ENCODE peak calls at places on chromosome 12, in five cellular contexts. Z, M, D, H and E are unnamed samples.

GRCh38 chr12:4562034-4562657 is at the start of gene DYRK4:
- DNase-seq in D (no peak), M (peak; percentile 90), Z (peak; percentile 62), H (peak; percentile 98), E (no peak)

GRCh38 chr12:119208626-119209061 is 29.9 kb downstream of the HSPB8 start:
- DNase-seq in H (peak; percentile 76), M (peak; percentile 81), D (peak; percentile 53), Z (no peak), E (no peak)

GRCh38 chr12:51863921-51864700 is 15.6 kb upstream of the FIGNL2 start:
- DNase-seq in M (peak; percentile 46), Z (no peak), D (no peak), H (peak; percentile 93), E (no peak)

GRCh38 chr12:24889403-24889802 is 59.5 kb downstream of the BCAT1 start:
- DNase-seq in D (no peak), H (no peak), M (no peak), Z (no peak), E (no peak)

GRCh38 chr12:88420460-88420859 is 159.8 kb downstream of the KITLG start:
- DNase-seq in D (peak; percentile 81), Z (no peak), H (no peak), M (no peak), E (no peak)

GRCh38 chr12:52137746-52138145 is 54.1 kb downstream of the KRT80 start:
- DNase-seq in M (no peak), D (no peak), Z (no peak), H (no peak), E (no peak)

GRCh38 chr12:127014079-127014478 is 1252.9 kb upstream of the TMEM132C start:
- DNase-seq in H (no peak), D (no peak), M (no peak), Z (no peak), E (no peak)

GRCh38 chr12:84694111-84694510 is 218.5 kb downstream of the SLC6A15 start:
- DNase-seq in D (no peak), H (no peak), M (no peak), Z (peak; percentile 95), E (no peak)

GRCh38 chr12:124464830-124465229 is 102.6 kb downstream of the NCOR2 start:
- DNase-seq in H (no peak), D (no peak), M (no peak), Z (no peak), E (no peak)

GRCh38 chr12:1880876-1881275 is 37.6 kb downstream of the CACNA2D4 start:
- DNase-seq in D (no peak), M (no peak), Z (no peak), H (peak; percentile 22), E (no peak)

GRCh38 chr12:47938093-47938492 is 25.3 kb upstream of the TMEM106C start:
- DNase-seq in D (peak; percentile 60), H (no peak), Z (no peak), M (no peak), E (no peak)

GRCh38 chr12:130479401-130480125 is 141.9 kb downstream of the PIWIL1 start:
- DNase-seq in H (no peak), D (no peak), Z (no peak), M (no peak), E (no peak)

GRCh38 chr12:96445743-96446655 is 43.4 kb upstream of the CFAP54 start:
- DNase-seq in D (peak; percentile 100), M (no peak), H (no peak), Z (no peak), E (peak; percentile 36)

GRCh38 chr12:131133015-131133905 is 179.6 kb downstream of the ADGRD1 start:
- DNase-seq in D (no peak), Z (no peak), M (no peak), H (no peak), E (no peak)

GRCh38 chr12:80186727-80187217 is 87.4 kb downstream of the OTOGL start:
- DNase-seq in M (no peak), Z (peak; percentile 57), H (peak; percentile 62), D (peak; percentile 90), E (no peak)

GRCh38 chr12:92105676-92106075 is 40.0 kb downstream of the BTG1 start:
- DNase-seq in H (no peak), D (no peak), M (no peak), Z (no peak), E (no peak)

GRCh38 chr12:75491169-75491568 is 10.6 kb downstream of the GLIPR1 start:
- DNase-seq in H (no peak), D (no peak), M (no peak), Z (no peak), E (no peak)

GRCh38 chr12:8577879-8578278 is 34.8 kb downstream of the AICDA start:
- DNase-seq in H (no peak), M (no peak), Z (no peak), D (no peak), E (no peak)

GRCh38 chr12:127941332-127941731 is 325.6 kb upstream of the TMEM132C start:
- DNase-seq in H (no peak), M (no peak), D (no peak), Z (no peak), E (no peak)

GRCh38 chr12:1949771-1950470 is 31.5 kb upstream of the CACNA2D4 start:
- DNase-seq in Z (no peak), D (no peak), H (peak; percentile 31), M (no peak), E (no peak)

GRCh38 chr12:13101854-13102375 is 1.6 kb downstream of the GSG1 start:
- DNase-seq in Z (no peak), H (no peak), M (no peak), D (peak; percentile 55), E (peak; percentile 11)

GRCh38 chr12:58967551-58967950 is 47.2 kb upstream of the LRIG3 start:
- DNase-seq in H (no peak), D (no peak), Z (no peak), M (no peak), E (no peak)

GRCh38 chr12:11653215-11653753 is 3.8 kb downstream of the ETV6 start:
- DNase-seq in D (peak; percentile 19), M (no peak), H (no peak), Z (no peak), E (peak; percentile 44)

GRCh38 chr12:49352351-49352750 is 5.7 kb downstream of the DNAJC22 start:
- DNase-seq in M (no peak), H (no peak), Z (no peak), D (no peak), E (no peak)

GRCh38 chr12:113214938-113215400 is 6.3 kb upstream of the TPCN1 start:
- DNase-seq in D (peak; percentile 99), M (peak; percentile 80), Z (no peak), H (no peak), E (no peak)

GRCh38 chr12:119749666-119750065 is 81.7 kb downstream of the PRKAB1 start:
- DNase-seq in Z (no peak), D (no peak), H (no peak), M (no peak), E (no peak)

GRCh38 chr12:10557329-10557728 is 51.6 kb downstream of the EIF2S3B start:
- DNase-seq in M (no peak), H (no peak), Z (no peak), D (no peak), E (no peak)

GRCh38 chr12:122336015-122336946 is 70.0 kb upstream of the VPS33A start:
- DNase-seq in M (no peak), H (no peak), Z (peak; percentile 44), D (no peak), E (peak; percentile 17)

GRCh38 chr12:19138551-19139344 is 9.2 kb downstream of the PLEKHA5 start:
- DNase-seq in H (no peak), D (peak; percentile 17), Z (no peak), M (no peak), E (no peak)

GRCh38 chr12:7101047-7101693 is 7.8 kb downstream of the C1RL start:
- DNase-seq in Z (no peak), H (no peak), M (no peak), D (no peak), E (no peak)

GRCh38 chr12:53195516-53196420 is 11.3 kb downstream of the ITGB7 start:
- DNase-seq in D (peak; percentile 49), Z (no peak), M (no peak), H (no peak), E (no peak)

GRCh38 chr12:72444125-72444524 is 172.0 kb downstream of the TRHDE start:
- DNase-seq in Z (no peak), H (no peak), D (no peak), M (no peak), E (no peak)

GRCh38 chr12:53701518-53702264 is 25.6 kb downstream of the CALCOCO1 start:
- DNase-seq in M (peak; percentile 87), Z (peak; percentile 48), D (peak; percentile 68), H (peak; percentile 89), E (peak; percentile 65)

GRCh38 chr12:69240625-69240984 is 1.2 kb downstream of the CPSF6 start:
- DNase-seq in D (no peak), Z (peak; percentile 29), M (no peak), H (no peak), E (peak; percentile 52)

GRCh38 chr12:65656904-65657351 is 167.4 kb upstream of the HMGA2 start:
- DNase-seq in H (no peak), Z (no peak), D (peak; percentile 100), M (no peak), E (no peak)